ENCODE peak calls at places on chromosomes 13 and 19, in five cellular contexts. U is ovary; L is CD8-positive, alpha-beta T cell; W is fibroblast of lung; H is BJ. B is an unnamed sample.

GRCh38 chr13:97249093-97249787 is 27.1 kb downstream of the MBNL2 start:
- DNase-seq in W (no peak), L (no peak), U (no peak), H (no peak), B (no peak)

GRCh38 chr19:6767081-6767356 is 216 bp downstream of the SH2D3A start:
- DNase-seq in W (no peak), L (no peak), H (no peak), U (no peak), B (no peak)

GRCh38 chr19:34193876-34194275 is 21.6 kb downstream of the LSM14A start:
- DNase-seq in W (peak; percentile 33), U (no peak), L (no peak), H (no peak), B (no peak)

GRCh38 chr19:1590641-1591397 is 1.8 kb downstream of the MBD3 start:
- DNase-seq in L (no peak), U (no peak), H (no peak), W (no peak), B (no peak)

GRCh38 chr19:5306531-5306930 is 34.1 kb downstream of the PTPRS start:
- DNase-seq in L (no peak), U (no peak), W (no peak), H (no peak), B (no peak)

GRCh38 chr13:28251462-28251861 is 113.1 kb downstream of the PAN3 start:
- DNase-seq in L (no peak), U (no peak), H (no peak), W (no peak), B (no peak)

GRCh38 chr19:46015961-46016425 is 6.9 kb downstream of the PGLYRP1 start:
- DNase-seq in U (no peak), H (no peak), W (no peak), L (peak; percentile 43), B (no peak)

GRCh38 chr13:85729296-85729695 is 69.9 kb downstream of the SLITRK6 start:
- DNase-seq in H (peak; percentile 26), W (peak; percentile 64), L (no peak), U (no peak), B (no peak)

GRCh38 chr19:791605-792360 is 5.5 kb upstream of the PTBP1 start:
- DNase-seq in U (no peak), H (no peak), W (no peak), L (no peak), B (no peak)

GRCh38 chr19:11268783-11269267 is 6.5 kb upstream of the DOCK6 start:
- DNase-seq in W (peak; percentile 81), H (no peak), U (peak; percentile 78), L (no peak), B (peak; percentile 43)

GRCh38 chr13:27131202-27131623 is 40.4 kb downstream of the USP12 start:
- DNase-seq in H (no peak), L (peak; percentile 56), U (no peak), W (peak; percentile 68), B (no peak)

GRCh38 chr19:38726761-38727301 is 17.4 kb downstream of the CAPN12 start:
- DNase-seq in H (no peak), L (peak; percentile 27), U (no peak), W (no peak), B (no peak)

GRCh38 chr13:50198508-50198907 is 183.3 kb downstream of the KCNRG start:
- DNase-seq in U (no peak), L (no peak), W (peak; percentile 21), H (no peak), B (peak; percentile 66)

GRCh38 chr13:114099918-114100445 is 32.4 kb downstream of the RASA3 start:
- DNase-seq in W (peak; percentile 59), L (peak; percentile 5), H (no peak), U (peak; percentile 19), B (no peak)

GRCh38 chr13:90365130-90365529 is 982.4 kb upstream of the MIR17HG start:
- DNase-seq in L (no peak), W (peak; percentile 15), U (no peak), H (no peak), B (peak; percentile 7)

GRCh38 chr13:95924389-95924994 is 128.7 kb downstream of the UGGT2 start:
- DNase-seq in U (no peak), W (peak; percentile 94), L (no peak), H (peak; percentile 34), B (peak; percentile 91)

GRCh38 chr19:19026299-19026971 is 6.9 kb downstream of the SUGP2 start:
- DNase-seq in L (no peak), H (no peak), U (no peak), W (no peak), B (no peak)
- TF ChIP-seq CTCF in L (no peak), H (peak; percentile 25), U (no peak), W (peak; percentile 18), B (no peak)

DNA sequence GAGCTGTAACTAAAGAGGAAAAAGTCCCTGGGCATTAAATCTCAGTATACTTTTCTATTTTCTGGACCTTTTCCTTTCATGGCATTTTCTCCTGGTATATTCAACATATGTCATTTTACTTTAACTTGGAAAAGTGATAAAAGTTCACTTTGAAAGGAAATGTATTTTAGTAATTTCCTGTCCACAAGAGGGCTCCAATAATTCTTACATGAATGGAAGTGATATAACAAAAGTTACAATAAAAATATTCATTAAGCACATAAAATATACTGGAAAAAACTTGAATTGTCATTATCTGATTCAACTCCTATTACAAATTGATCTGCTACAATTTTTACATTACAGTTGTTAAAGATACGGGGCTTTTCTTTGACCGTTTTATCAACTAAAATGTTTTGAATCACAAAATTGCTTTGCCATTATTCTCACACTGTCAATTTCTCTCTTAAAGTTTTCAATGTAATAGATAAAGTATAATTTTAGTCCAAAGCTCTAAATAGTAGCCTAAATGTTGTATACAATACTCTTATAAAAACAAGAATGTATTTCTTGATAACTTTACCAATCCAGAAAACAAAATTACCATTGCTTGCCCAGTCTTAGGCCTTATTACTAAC is 4.9 kb downstream of the UBL3 start:
- DNase-seq in H (no peak), L (no peak), W (peak; percentile 27), U (no peak), B (peak; percentile 28)
- H3K4me3 ChIP-seq in H (no peak overlapping the region), L (no peak overlapping the region), W (no peak overlapping the region), U (no peak overlapping the region), B (peak overlapping the region; percentile 77)

GRCh38 chr19:54391589-54392061 is 23.6 kb upstream of the TTYH1 start:
- DNase-seq in H (no peak), L (no peak), U (no peak), W (no peak), B (no peak)
- TF ChIP-seq CTCF in H (no peak), L (no peak), U (no peak), W (no peak), B (peak; percentile 3)

DNA sequence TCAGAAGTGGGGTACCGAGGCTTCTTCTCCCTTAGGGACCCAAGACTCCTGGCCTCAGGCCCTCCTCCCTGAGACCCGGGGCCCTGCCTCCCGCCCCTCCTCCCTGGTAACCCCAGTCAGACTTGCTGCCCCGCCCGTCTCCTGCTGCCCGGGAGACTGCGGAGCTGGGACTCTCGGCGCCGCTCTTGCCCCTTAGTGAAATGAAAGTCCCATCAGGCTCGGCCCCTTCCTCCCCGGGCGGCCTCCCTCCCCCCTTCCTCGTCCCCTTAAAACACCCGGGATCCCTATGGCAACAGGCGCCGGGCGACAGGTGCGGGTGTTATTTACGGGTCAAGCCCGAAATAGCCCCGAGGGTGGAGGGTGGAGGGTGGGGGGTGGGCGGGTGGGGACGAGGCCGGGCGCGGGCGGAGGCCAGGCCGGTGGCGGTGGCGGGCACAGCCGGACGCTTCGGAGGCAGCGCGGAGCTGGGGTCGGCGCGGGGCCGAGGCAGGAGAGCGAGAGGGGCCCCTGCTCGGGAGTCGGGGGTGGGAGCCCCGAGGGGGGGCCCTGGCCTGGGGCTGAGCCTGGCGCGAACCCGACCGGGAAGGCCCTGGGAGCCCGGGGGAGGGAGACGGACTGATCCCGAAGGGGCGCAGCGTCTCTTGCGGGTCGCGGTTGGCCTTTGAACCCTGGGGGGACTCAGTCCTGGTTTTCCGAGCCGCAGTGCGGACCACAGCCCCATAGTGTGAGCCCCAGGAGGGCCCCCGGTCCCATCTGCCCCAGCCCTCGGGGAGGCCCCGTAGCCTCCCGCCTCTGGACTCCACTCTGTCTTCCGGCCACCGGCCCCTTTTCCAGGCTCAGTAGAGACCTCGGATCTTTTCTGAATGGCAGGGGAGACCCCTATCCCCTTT is at the start of gene CACNG6:
- DNase-seq in W (peak; percentile 24), L (no peak), U (no peak), H (no peak), B (no peak)
- H3K4me3 ChIP-seq in W (peak within 1 kb of the TSS; percentile 28), L (no peak within 1 kb of the TSS), U (no peak within 1 kb of the TSS), H (peak within 1 kb of the TSS; percentile 33), B (peak within 1 kb of the TSS; percentile 30)